ENCODE peak calls at places on chromosomes 5 and 9, in nine cellular contexts. One of them, this sample, is unnamed.

GRCh38 chr9:69054989-69055388 is 19.4 kb downstream of the FXN start:
- DNase-seq in lower leg skin: no peak
- DNase-seq in adrenal gland: no peak
- DNase-seq in HCT116: no peak
- DNase-seq in uterus: no peak
- DNase-seq in endothelial cell of umbilical vein: no peak
- DNase-seq in IMR-90: no peak
- DNase-seq in testis: no peak
- DNase-seq in ovary: no peak
- DNase-seq in this sample: no peak

GRCh38 chr9:121201045-121201737 is 478 bp downstream of the RAB14 start:
- DNase-seq in lower leg skin: peak
- DNase-seq in adrenal gland: no peak
- DNase-seq in HCT116: no peak
- DNase-seq in uterus: no peak
- DNase-seq in endothelial cell of umbilical vein: peak
- DNase-seq in IMR-90: no peak
- DNase-seq in testis: peak
- DNase-seq in ovary: no peak
- DNase-seq in this sample: peak

GRCh38 chr5:34618666-34619065 is 37.5 kb upstream of the RAI14 start:
- DNase-seq in lower leg skin: no peak
- DNase-seq in adrenal gland: no peak
- DNase-seq in HCT116: no peak
- DNase-seq in uterus: no peak
- DNase-seq in endothelial cell of umbilical vein: peak
- DNase-seq in IMR-90: no peak
- DNase-seq in testis: no peak
- DNase-seq in ovary: no peak
- DNase-seq in this sample: no peak

GRCh38 chr5:63217422-63217821 is 638.8 kb downstream of the LRRC70 start:
- DNase-seq in lower leg skin: no peak
- DNase-seq in adrenal gland: no peak
- DNase-seq in HCT116: no peak
- DNase-seq in uterus: no peak
- DNase-seq in endothelial cell of umbilical vein: no peak
- DNase-seq in IMR-90: no peak
- DNase-seq in testis: no peak
- DNase-seq in ovary: no peak
- DNase-seq in this sample: no peak

GRCh38 chr5:143354025-143354424 is 49.5 kb downstream of the NR3C1 start:
- DNase-seq in lower leg skin: no peak
- DNase-seq in adrenal gland: no peak
- DNase-seq in HCT116: no peak
- DNase-seq in uterus: no peak
- DNase-seq in endothelial cell of umbilical vein: no peak
- DNase-seq in IMR-90: no peak
- DNase-seq in testis: no peak
- DNase-seq in ovary: no peak
- DNase-seq in this sample: peak

GRCh38 chr5:168186289-168187074 is 105.0 kb upstream of the WWC1 start:
- DNase-seq in lower leg skin: no peak
- DNase-seq in adrenal gland: no peak
- DNase-seq in HCT116: no peak
- DNase-seq in uterus: no peak
- DNase-seq in endothelial cell of umbilical vein: no peak
- DNase-seq in IMR-90: no peak
- DNase-seq in testis: no peak
- DNase-seq in ovary: no peak
- DNase-seq in this sample: no peak

GRCh38 chr9:12785251-12785880 is 10.5 kb downstream of the LURAP1L start:
- DNase-seq in lower leg skin: no peak
- DNase-seq in adrenal gland: no peak
- DNase-seq in HCT116: peak
- DNase-seq in uterus: peak
- DNase-seq in endothelial cell of umbilical vein: no peak
- DNase-seq in IMR-90: peak
- DNase-seq in testis: no peak
- DNase-seq in ovary: peak
- DNase-seq in this sample: no peak

GRCh38 chr9:109035684-109036423 is 22.6 kb upstream of the CTNNAL1 start:
- DNase-seq in lower leg skin: no peak
- DNase-seq in adrenal gland: peak
- DNase-seq in HCT116: peak
- DNase-seq in uterus: peak
- DNase-seq in endothelial cell of umbilical vein: peak
- DNase-seq in IMR-90: peak
- DNase-seq in testis: peak
- DNase-seq in ovary: peak
- DNase-seq in this sample: no peak

GRCh38 chr9:71644819-71645362 is 123.4 kb downstream of the CEMIP2 start:
- DNase-seq in lower leg skin: no peak
- DNase-seq in adrenal gland: no peak
- DNase-seq in HCT116: no peak
- DNase-seq in uterus: no peak
- DNase-seq in endothelial cell of umbilical vein: no peak
- DNase-seq in IMR-90: no peak
- DNase-seq in testis: no peak
- DNase-seq in ovary: no peak
- DNase-seq in this sample: no peak

GRCh38 chr9:124326378-124326777 is 68.6 kb downstream of the NEK6 start:
- DNase-seq in lower leg skin: no peak
- DNase-seq in adrenal gland: no peak
- DNase-seq in HCT116: no peak
- DNase-seq in uterus: no peak
- DNase-seq in endothelial cell of umbilical vein: no peak
- DNase-seq in IMR-90: no peak
- DNase-seq in testis: no peak
- DNase-seq in ovary: no peak
- DNase-seq in this sample: no peak

GRCh38 chr5:103305829-103306228 is 47.3 kb downstream of the MACIR start:
- DNase-seq in lower leg skin: no peak
- DNase-seq in adrenal gland: no peak
- DNase-seq in HCT116: peak
- DNase-seq in uterus: no peak
- DNase-seq in endothelial cell of umbilical vein: no peak
- DNase-seq in IMR-90: peak
- DNase-seq in testis: no peak
- DNase-seq in ovary: no peak
- DNase-seq in this sample: no peak

GRCh38 chr5:76547891-76548524 is 75.2 kb downstream of the F2RL2 start:
- DNase-seq in lower leg skin: no peak
- DNase-seq in adrenal gland: no peak
- DNase-seq in HCT116: no peak
- DNase-seq in uterus: no peak
- DNase-seq in endothelial cell of umbilical vein: no peak
- DNase-seq in IMR-90: no peak
- DNase-seq in testis: no peak
- DNase-seq in ovary: no peak
- DNase-seq in this sample: no peak

GRCh38 chr5:141958113-141958512 is at the start of gene PCDH12:
- DNase-seq in lower leg skin: peak
- DNase-seq in adrenal gland: no peak
- DNase-seq in HCT116: no peak
- DNase-seq in uterus: no peak
- DNase-seq in endothelial cell of umbilical vein: peak
- DNase-seq in IMR-90: peak
- DNase-seq in testis: no peak
- DNase-seq in ovary: peak
- DNase-seq in this sample: no peak

DNA sequence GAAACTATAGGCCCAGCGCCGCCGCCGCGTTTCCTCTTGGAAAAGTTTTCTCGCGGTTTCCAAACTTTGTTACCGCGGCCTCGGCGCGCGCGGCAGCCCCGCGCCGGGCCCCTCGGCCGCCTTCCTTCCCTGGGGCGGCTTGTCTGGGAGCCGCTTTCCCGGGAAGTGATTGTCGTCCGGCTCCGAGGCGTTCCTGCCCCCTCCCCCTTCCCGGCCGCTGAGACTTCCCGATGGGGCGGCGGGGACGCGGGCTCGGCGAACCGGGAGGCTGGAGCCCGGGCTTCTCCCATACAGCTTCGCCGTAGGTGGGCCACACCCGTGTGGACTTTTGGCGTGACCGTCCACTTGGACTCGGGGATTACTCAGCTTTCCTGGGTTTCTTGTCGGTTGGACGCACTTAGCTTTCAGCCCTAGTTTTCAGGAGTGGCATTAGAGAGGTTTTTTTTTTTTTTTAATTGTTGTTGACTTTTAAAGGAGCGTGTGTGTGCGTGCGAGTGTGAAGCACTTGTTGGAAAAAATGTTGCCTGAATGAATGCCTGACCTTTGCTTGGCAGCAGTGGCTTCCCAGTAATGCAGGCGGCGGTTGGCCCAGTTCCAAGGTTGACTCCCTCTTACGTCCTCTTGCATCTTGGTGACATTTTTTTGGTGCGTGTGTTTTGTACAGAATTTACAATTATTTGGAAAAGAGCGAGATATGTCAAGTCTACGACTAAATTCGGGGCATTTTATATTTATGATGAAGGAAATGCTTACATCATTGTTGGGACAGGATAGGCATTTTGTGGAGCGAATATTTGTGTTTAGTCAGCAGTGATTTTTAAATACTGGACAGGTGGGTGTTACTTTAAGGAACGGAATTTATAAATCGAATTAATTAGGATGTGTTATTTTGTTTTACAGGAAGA is 821 bp downstream of the CTNNA1 start:
- DNase-seq in lower leg skin: peak
- DNase-seq in adrenal gland: peak
- DNase-seq in HCT116: peak
- DNase-seq in uterus: peak
- DNase-seq in endothelial cell of umbilical vein: peak
- DNase-seq in IMR-90: peak
- DNase-seq in testis: peak
- DNase-seq in ovary: peak
- DNase-seq in this sample: peak
- TF ChIP-seq POLR2A in lower leg skin: no peak
- TF ChIP-seq POLR2A in adrenal gland: no peak
- TF ChIP-seq POLR2A in HCT116: no peak
- TF ChIP-seq POLR2A in uterus: peak
- TF ChIP-seq POLR2A in endothelial cell of umbilical vein: no peak
- TF ChIP-seq POLR2A in IMR-90: no peak
- TF ChIP-seq POLR2A in testis: no peak
- TF ChIP-seq POLR2A in ovary: no peak
- TF ChIP-seq POLR2A in this sample: no peak

GRCh38 chr5:180486636-180487149 is 7.5 kb upstream of the CNOT6 start:
- DNase-seq in lower leg skin: peak
- DNase-seq in adrenal gland: no peak
- DNase-seq in HCT116: no peak
- DNase-seq in uterus: no peak
- DNase-seq in endothelial cell of umbilical vein: no peak
- DNase-seq in IMR-90: no peak
- DNase-seq in testis: peak
- DNase-seq in ovary: no peak
- DNase-seq in this sample: no peak
- TF ChIP-seq POLR2A in lower leg skin: no peak
- TF ChIP-seq POLR2A in adrenal gland: no peak
- TF ChIP-seq POLR2A in HCT116: no peak
- TF ChIP-seq POLR2A in uterus: no peak
- TF ChIP-seq POLR2A in endothelial cell of umbilical vein: no peak
- TF ChIP-seq POLR2A in IMR-90: no peak
- TF ChIP-seq POLR2A in testis: no peak
- TF ChIP-seq POLR2A in ovary: no peak
- TF ChIP-seq POLR2A in this sample: no peak

GRCh38 chr9:127447416-127448111 is 3.6 kb downstream of the RPL12 start:
- DNase-seq in lower leg skin: no peak
- DNase-seq in adrenal gland: no peak
- DNase-seq in HCT116: no peak
- DNase-seq in uterus: no peak
- DNase-seq in endothelial cell of umbilical vein: no peak
- DNase-seq in IMR-90: peak
- DNase-seq in testis: no peak
- DNase-seq in ovary: no peak
- DNase-seq in this sample: peak

GRCh38 chr9:127445851-127446719 is 5.1 kb downstream of the RPL12 start:
- DNase-seq in lower leg skin: no peak
- DNase-seq in adrenal gland: no peak
- DNase-seq in HCT116: no peak
- DNase-seq in uterus: no peak
- DNase-seq in endothelial cell of umbilical vein: no peak
- DNase-seq in IMR-90: no peak
- DNase-seq in testis: no peak
- DNase-seq in ovary: no peak
- DNase-seq in this sample: no peak

GRCh38 chr9:127448112-127448805 is 2.9 kb downstream of the RPL12 start:
- DNase-seq in lower leg skin: no peak
- DNase-seq in adrenal gland: no peak
- DNase-seq in HCT116: no peak
- DNase-seq in uterus: no peak
- DNase-seq in endothelial cell of umbilical vein: no peak
- DNase-seq in IMR-90: no peak
- DNase-seq in testis: no peak
- DNase-seq in ovary: no peak
- DNase-seq in this sample: no peak

GRCh38 chr9:127444921-127445850 is 6.0 kb downstream of the RPL12 start:
- DNase-seq in lower leg skin: no peak
- DNase-seq in adrenal gland: no peak
- DNase-seq in HCT116: no peak
- DNase-seq in uterus: no peak
- DNase-seq in endothelial cell of umbilical vein: no peak
- DNase-seq in IMR-90: peak
- DNase-seq in testis: no peak
- DNase-seq in ovary: no peak
- DNase-seq in this sample: no peak

DNA sequence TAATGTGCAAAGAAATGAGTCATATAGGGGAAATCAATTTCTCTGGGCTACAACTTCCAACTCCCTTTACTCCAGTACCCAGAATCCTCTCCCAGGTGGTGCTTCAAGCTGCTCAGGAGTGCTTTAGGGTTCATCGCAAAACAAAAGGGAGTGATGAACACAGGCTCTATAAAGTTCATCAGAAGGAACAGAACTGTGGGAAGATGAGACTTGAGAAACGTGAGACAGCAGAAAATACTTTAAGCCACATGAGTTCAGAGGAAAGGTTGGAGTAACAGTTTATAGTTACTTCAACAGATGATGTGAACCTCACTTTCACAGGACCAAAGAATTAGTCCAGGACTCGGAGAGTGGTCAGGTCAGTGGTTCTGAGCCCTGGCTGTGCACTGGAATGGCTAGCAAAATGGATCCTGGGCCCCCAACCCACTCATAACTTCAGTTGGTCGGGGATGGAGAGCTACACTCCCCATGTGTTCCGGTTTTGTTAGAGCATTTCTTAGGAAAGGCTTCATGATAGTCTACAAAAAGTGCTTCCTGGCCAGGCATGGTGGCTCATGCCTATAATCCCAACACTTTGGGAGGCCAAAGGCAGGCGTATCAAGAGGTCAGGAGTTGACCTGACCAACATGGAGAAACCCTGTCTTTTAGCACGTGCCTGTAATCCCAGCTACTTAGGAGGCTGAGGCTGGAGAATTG is 4.3 kb downstream of the RPL12 start:
- DNase-seq in lower leg skin: no peak
- DNase-seq in adrenal gland: no peak
- DNase-seq in HCT116: no peak
- DNase-seq in uterus: no peak
- DNase-seq in endothelial cell of umbilical vein: no peak
- DNase-seq in IMR-90: no peak
- DNase-seq in testis: no peak
- DNase-seq in ovary: no peak
- DNase-seq in this sample: no peak
- TF ChIP-seq POLR2A in lower leg skin: no peak
- TF ChIP-seq POLR2A in adrenal gland: no peak
- TF ChIP-seq POLR2A in HCT116: no peak
- TF ChIP-seq POLR2A in uterus: no peak
- TF ChIP-seq POLR2A in endothelial cell of umbilical vein: no peak
- TF ChIP-seq POLR2A in IMR-90: no peak
- TF ChIP-seq POLR2A in testis: no peak
- TF ChIP-seq POLR2A in ovary: no peak
- TF ChIP-seq POLR2A in this sample: no peak

GRCh38 chr9:97803167-97804058 is 49.6 kb upstream of the FOXE1 start:
- DNase-seq in lower leg skin: peak
- DNase-seq in adrenal gland: peak
- DNase-seq in HCT116: peak
- DNase-seq in uterus: peak
- DNase-seq in endothelial cell of umbilical vein: peak
- DNase-seq in IMR-90: peak
- DNase-seq in testis: peak
- DNase-seq in ovary: peak
- DNase-seq in this sample: peak
- TF ChIP-seq POLR2A in lower leg skin: no peak
- TF ChIP-seq POLR2A in adrenal gland: no peak
- TF ChIP-seq POLR2A in HCT116: peak
- TF ChIP-seq POLR2A in uterus: peak
- TF ChIP-seq POLR2A in endothelial cell of umbilical vein: no peak
- TF ChIP-seq POLR2A in IMR-90: no peak
- TF ChIP-seq POLR2A in testis: no peak
- TF ChIP-seq POLR2A in ovary: no peak
- TF ChIP-seq POLR2A in this sample: no peak

This sample was measured in erythroblast.